ENCODE peak calls at places on chromosomes 2 and 18, in nine cellular contexts. One of them, this sample, is unnamed.

GRCh38 chr2:222610746-222611145 is 45.1 kb downstream of the FARSB start:
- DNase-seq in AG10803: peak
- DNase-seq in stomach: no peak
- DNase-seq in left lung: no peak
- DNase-seq in psoas muscle: no peak
- DNase-seq in fibroblast of pulmonary artery: peak
- DNase-seq in cardiac fibroblast: peak
- DNase-seq in right lobe of liver: no peak
- DNase-seq in cardiac muscle cell: peak
- DNase-seq in this sample: peak

GRCh38 chr2:130380096-130380934 is 24.5 kb downstream of the PTPN18 start:
- DNase-seq in AG10803: no peak
- DNase-seq in stomach: no peak
- DNase-seq in left lung: no peak
- DNase-seq in psoas muscle: no peak
- DNase-seq in fibroblast of pulmonary artery: no peak
- DNase-seq in cardiac fibroblast: peak
- DNase-seq in right lobe of liver: no peak
- DNase-seq in cardiac muscle cell: no peak
- DNase-seq in this sample: no peak

GRCh38 chr2:101983486-101983885 is 8.3 kb upstream of the IL1R2 start:
- DNase-seq in AG10803: peak
- DNase-seq in stomach: no peak
- DNase-seq in left lung: no peak
- DNase-seq in psoas muscle: no peak
- DNase-seq in fibroblast of pulmonary artery: peak
- DNase-seq in cardiac fibroblast: peak
- DNase-seq in right lobe of liver: no peak
- DNase-seq in cardiac muscle cell: no peak
- DNase-seq in this sample: peak

GRCh38 chr2:159456500-159457426 is 159.6 kb downstream of the BAZ2B start:
- DNase-seq in AG10803: peak
- DNase-seq in stomach: no peak
- DNase-seq in left lung: no peak
- DNase-seq in psoas muscle: no peak
- DNase-seq in fibroblast of pulmonary artery: peak
- DNase-seq in cardiac fibroblast: peak
- DNase-seq in right lobe of liver: no peak
- DNase-seq in cardiac muscle cell: no peak
- DNase-seq in this sample: peak

GRCh38 chr18:79546781-79547272 is 132.8 kb upstream of the CTDP1 start:
- DNase-seq in AG10803: no peak
- DNase-seq in stomach: peak
- DNase-seq in left lung: peak
- DNase-seq in psoas muscle: no peak
- DNase-seq in fibroblast of pulmonary artery: no peak
- DNase-seq in cardiac fibroblast: no peak
- DNase-seq in right lobe of liver: no peak
- DNase-seq in cardiac muscle cell: no peak
- DNase-seq in this sample: no peak

GRCh38 chr18:43830905-43831304 is 553.6 kb upstream of the SYT4 start:
- DNase-seq in AG10803: peak
- DNase-seq in stomach: no peak
- DNase-seq in left lung: no peak
- DNase-seq in psoas muscle: no peak
- DNase-seq in fibroblast of pulmonary artery: no peak
- DNase-seq in cardiac fibroblast: peak
- DNase-seq in right lobe of liver: no peak
- DNase-seq in cardiac muscle cell: no peak
- DNase-seq in this sample: no peak

GRCh38 chr2:234730066-234730640 is 221.7 kb upstream of the SH3BP4 start:
- DNase-seq in AG10803: no peak
- DNase-seq in stomach: no peak
- DNase-seq in left lung: no peak
- DNase-seq in psoas muscle: no peak
- DNase-seq in fibroblast of pulmonary artery: no peak
- DNase-seq in cardiac fibroblast: no peak
- DNase-seq in right lobe of liver: no peak
- DNase-seq in cardiac muscle cell: no peak
- DNase-seq in this sample: no peak

GRCh38 chr18:38751897-38752296 is 1186.3 kb upstream of the CELF4 start:
- DNase-seq in AG10803: no peak
- DNase-seq in stomach: no peak
- DNase-seq in left lung: peak
- DNase-seq in psoas muscle: no peak
- DNase-seq in fibroblast of pulmonary artery: no peak
- DNase-seq in cardiac fibroblast: no peak
- DNase-seq in right lobe of liver: no peak
- DNase-seq in cardiac muscle cell: peak
- DNase-seq in this sample: peak

GRCh38 chr2:120224735-120225548 is 1.7 kb upstream of the TMEM185B start:
- DNase-seq in AG10803: no peak
- DNase-seq in stomach: no peak
- DNase-seq in left lung: no peak
- DNase-seq in psoas muscle: no peak
- DNase-seq in fibroblast of pulmonary artery: no peak
- DNase-seq in cardiac fibroblast: no peak
- DNase-seq in right lobe of liver: no peak
- DNase-seq in cardiac muscle cell: no peak
- DNase-seq in this sample: no peak

GRCh38 chr18:51196116-51196810 is 1.2 kb downstream of the MEX3C start:
- DNase-seq in AG10803: peak
- DNase-seq in stomach: peak
- DNase-seq in left lung: peak
- DNase-seq in psoas muscle: peak
- DNase-seq in fibroblast of pulmonary artery: peak
- DNase-seq in cardiac fibroblast: peak
- DNase-seq in right lobe of liver: peak
- DNase-seq in cardiac muscle cell: peak
- DNase-seq in this sample: peak

GRCh38 chr18:22411442-22411841 is 6.3 kb downstream of the CTAGE1 start:
- DNase-seq in AG10803: peak
- DNase-seq in stomach: no peak
- DNase-seq in left lung: no peak
- DNase-seq in psoas muscle: no peak
- DNase-seq in fibroblast of pulmonary artery: no peak
- DNase-seq in cardiac fibroblast: no peak
- DNase-seq in right lobe of liver: no peak
- DNase-seq in cardiac muscle cell: no peak
- DNase-seq in this sample: no peak

GRCh38 chr2:140988597-140988996 is 1142.2 kb downstream of the LRP1B start:
- DNase-seq in AG10803: no peak
- DNase-seq in stomach: no peak
- DNase-seq in left lung: no peak
- DNase-seq in psoas muscle: no peak
- DNase-seq in fibroblast of pulmonary artery: no peak
- DNase-seq in cardiac fibroblast: no peak
- DNase-seq in right lobe of liver: no peak
- DNase-seq in cardiac muscle cell: no peak
- DNase-seq in this sample: no peak

GRCh38 chr18:32287249-32287648 is 97.4 kb downstream of the MEP1B start:
- DNase-seq in AG10803: no peak
- DNase-seq in stomach: no peak
- DNase-seq in left lung: no peak
- DNase-seq in psoas muscle: no peak
- DNase-seq in fibroblast of pulmonary artery: no peak
- DNase-seq in cardiac fibroblast: no peak
- DNase-seq in right lobe of liver: no peak
- DNase-seq in cardiac muscle cell: no peak
- DNase-seq in this sample: no peak

GRCh38 chr2:57947398-57947797 is 99.2 kb upstream of the VRK2 start:
- DNase-seq in AG10803: no peak
- DNase-seq in stomach: no peak
- DNase-seq in left lung: no peak
- DNase-seq in psoas muscle: no peak
- DNase-seq in fibroblast of pulmonary artery: no peak
- DNase-seq in cardiac fibroblast: no peak
- DNase-seq in right lobe of liver: no peak
- DNase-seq in cardiac muscle cell: no peak
- DNase-seq in this sample: no peak

GRCh38 chr2:161004379-161004778 is 155.8 kb upstream of the TANK start:
- DNase-seq in AG10803: no peak
- DNase-seq in stomach: no peak
- DNase-seq in left lung: no peak
- DNase-seq in psoas muscle: no peak
- DNase-seq in fibroblast of pulmonary artery: peak
- DNase-seq in cardiac fibroblast: peak
- DNase-seq in right lobe of liver: no peak
- DNase-seq in cardiac muscle cell: no peak
- DNase-seq in this sample: peak

GRCh38 chr2:199485732-199486335 is 28.1 kb upstream of the SATB2 start:
- DNase-seq in AG10803: peak
- DNase-seq in stomach: peak
- DNase-seq in left lung: no peak
- DNase-seq in psoas muscle: peak
- DNase-seq in fibroblast of pulmonary artery: peak
- DNase-seq in cardiac fibroblast: peak
- DNase-seq in right lobe of liver: peak
- DNase-seq in cardiac muscle cell: peak
- DNase-seq in this sample: peak

GRCh38 chr2:33322099-33322498 is 154.3 kb upstream of the RASGRP3 start:
- DNase-seq in AG10803: peak
- DNase-seq in stomach: no peak
- DNase-seq in left lung: no peak
- DNase-seq in psoas muscle: no peak
- DNase-seq in fibroblast of pulmonary artery: peak
- DNase-seq in cardiac fibroblast: peak
- DNase-seq in right lobe of liver: no peak
- DNase-seq in cardiac muscle cell: peak
- DNase-seq in this sample: peak
- H3K4me3 ChIP-seq in AG10803: no peak
- H3K4me3 ChIP-seq in stomach: no peak
- H3K4me3 ChIP-seq in left lung: no peak
- H3K4me3 ChIP-seq in psoas muscle: no peak
- H3K4me3 ChIP-seq in fibroblast of pulmonary artery: no peak
- H3K4me3 ChIP-seq in cardiac fibroblast: no peak
- H3K4me3 ChIP-seq in right lobe of liver: no peak
- H3K4me3 ChIP-seq in cardiac muscle cell: no peak
- H3K4me3 ChIP-seq in this sample: no peak

GRCh38 chr18:54269924-54270844 is 867 bp downstream of the POLI start:
- DNase-seq in AG10803: peak
- DNase-seq in stomach: peak
- DNase-seq in left lung: peak
- DNase-seq in psoas muscle: no peak
- DNase-seq in fibroblast of pulmonary artery: peak
- DNase-seq in cardiac fibroblast: peak
- DNase-seq in right lobe of liver: peak
- DNase-seq in cardiac muscle cell: peak
- DNase-seq in this sample: peak
- TF ChIP-seq CTCF in AG10803: peak
- TF ChIP-seq CTCF in stomach: no peak
- TF ChIP-seq CTCF in left lung: peak
- TF ChIP-seq CTCF in psoas muscle: peak
- TF ChIP-seq CTCF in fibroblast of pulmonary artery: peak
- TF ChIP-seq CTCF in cardiac fibroblast: peak
- TF ChIP-seq CTCF in right lobe of liver: peak
- TF ChIP-seq CTCF in cardiac muscle cell: peak
- TF ChIP-seq CTCF in this sample: peak

GRCh38 chr2:218403810-218404209 is 4.1 kb downstream of the CTDSP1 start:
- DNase-seq in AG10803: no peak
- DNase-seq in stomach: no peak
- DNase-seq in left lung: no peak
- DNase-seq in psoas muscle: no peak
- DNase-seq in fibroblast of pulmonary artery: no peak
- DNase-seq in cardiac fibroblast: no peak
- DNase-seq in right lobe of liver: no peak
- DNase-seq in cardiac muscle cell: no peak
- DNase-seq in this sample: no peak
- H3K4me3 ChIP-seq in AG10803: no peak
- H3K4me3 ChIP-seq in stomach: peak
- H3K4me3 ChIP-seq in left lung: no peak
- H3K4me3 ChIP-seq in psoas muscle: no peak
- H3K4me3 ChIP-seq in fibroblast of pulmonary artery: no peak
- H3K4me3 ChIP-seq in cardiac fibroblast: no peak
- H3K4me3 ChIP-seq in right lobe of liver: no peak
- H3K4me3 ChIP-seq in cardiac muscle cell: no peak
- H3K4me3 ChIP-seq in this sample: no peak

GRCh38 chr2:28405537-28405936 is 12.9 kb downstream of the FOSL2 start:
- DNase-seq in AG10803: no peak
- DNase-seq in stomach: no peak
- DNase-seq in left lung: no peak
- DNase-seq in psoas muscle: no peak
- DNase-seq in fibroblast of pulmonary artery: no peak
- DNase-seq in cardiac fibroblast: no peak
- DNase-seq in right lobe of liver: no peak
- DNase-seq in cardiac muscle cell: no peak
- DNase-seq in this sample: no peak

GRCh38 chr2:28404086-28404485 is 11.4 kb downstream of the FOSL2 start:
- DNase-seq in AG10803: no peak
- DNase-seq in stomach: no peak
- DNase-seq in left lung: no peak
- DNase-seq in psoas muscle: no peak
- DNase-seq in fibroblast of pulmonary artery: no peak
- DNase-seq in cardiac fibroblast: no peak
- DNase-seq in right lobe of liver: no peak
- DNase-seq in cardiac muscle cell: no peak
- DNase-seq in this sample: no peak

GRCh38 chr2:28407131-28407975 is 14.7 kb downstream of the FOSL2 start:
- DNase-seq in AG10803: no peak
- DNase-seq in stomach: no peak
- DNase-seq in left lung: no peak
- DNase-seq in psoas muscle: no peak
- DNase-seq in fibroblast of pulmonary artery: no peak
- DNase-seq in cardiac fibroblast: no peak
- DNase-seq in right lobe of liver: no peak
- DNase-seq in cardiac muscle cell: no peak
- DNase-seq in this sample: no peak

GRCh38 chr2:28407976-28408690 is 15.5 kb downstream of the FOSL2 start:
- DNase-seq in AG10803: no peak
- DNase-seq in stomach: no peak
- DNase-seq in left lung: no peak
- DNase-seq in psoas muscle: no peak
- DNase-seq in fibroblast of pulmonary artery: no peak
- DNase-seq in cardiac fibroblast: no peak
- DNase-seq in right lobe of liver: no peak
- DNase-seq in cardiac muscle cell: no peak
- DNase-seq in this sample: no peak

DNA sequence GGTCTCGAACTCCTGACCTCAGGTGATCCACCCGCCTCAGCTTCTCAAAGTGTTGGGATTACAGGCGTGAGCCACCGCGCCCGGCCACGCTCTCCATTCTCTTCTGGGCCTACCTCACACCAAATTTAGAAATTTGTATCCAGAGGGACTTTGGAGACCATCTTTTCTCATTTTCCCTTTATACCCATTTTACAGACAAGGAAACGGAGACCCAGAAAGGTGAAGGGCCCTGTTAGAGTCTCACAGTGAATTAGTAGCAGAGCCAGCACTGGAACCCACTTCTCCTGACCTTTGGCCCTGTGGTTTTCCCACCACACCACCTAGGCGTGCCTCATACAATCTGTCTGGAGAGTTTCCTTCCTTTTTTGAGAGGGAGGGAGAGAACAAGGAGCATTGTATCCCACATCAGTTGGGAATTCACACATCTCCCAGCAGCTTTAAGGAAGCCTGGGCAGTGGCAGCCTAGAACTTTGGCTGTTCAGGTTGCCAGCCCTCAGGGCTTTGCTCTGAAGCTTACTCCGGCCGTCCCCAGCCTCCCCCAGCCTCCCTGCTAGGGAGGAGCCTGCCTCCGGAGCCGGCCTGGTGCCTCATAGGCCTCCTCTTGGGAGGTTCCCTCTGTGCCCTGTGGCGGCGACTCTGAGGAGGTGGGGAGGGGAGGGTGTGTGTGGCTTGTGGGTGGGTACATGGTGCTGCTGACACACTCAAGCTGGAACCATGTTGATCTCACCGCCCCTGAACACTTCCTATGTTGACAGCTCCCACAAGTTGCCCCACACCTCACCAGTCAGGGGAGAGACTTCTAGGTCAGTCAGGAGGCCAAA is 13.8 kb downstream of the FOSL2 start:
- DNase-seq in AG10803: peak
- DNase-seq in stomach: peak
- DNase-seq in left lung: peak
- DNase-seq in psoas muscle: peak
- DNase-seq in fibroblast of pulmonary artery: peak
- DNase-seq in cardiac fibroblast: peak
- DNase-seq in right lobe of liver: no peak
- DNase-seq in cardiac muscle cell: no peak
- DNase-seq in this sample: peak
- TF ChIP-seq CTCF in AG10803: no peak
- TF ChIP-seq CTCF in stomach: no peak
- TF ChIP-seq CTCF in left lung: no peak
- TF ChIP-seq CTCF in psoas muscle: no peak
- TF ChIP-seq CTCF in fibroblast of pulmonary artery: no peak
- TF ChIP-seq CTCF in cardiac fibroblast: no peak
- TF ChIP-seq CTCF in right lobe of liver: no peak
- TF ChIP-seq CTCF in cardiac muscle cell: peak
- TF ChIP-seq CTCF in this sample: no peak